ENCODE peak calls at places on chromosomes 16 and 17, in seven cellular contexts. E, O, L, P, X, C and D are unnamed samples.

GRCh38 chr17:69473801-69474170 is 59.3 kb downstream of the MAP2K6 start:
- DNase-seq in E (peak), O (no peak), L (no peak), P (no peak), X (peak), C (no peak), D (no peak)

GRCh38 chr16:69754143-69754468 is 620 bp downstream of the NOB1 start:
- DNase-seq in E (no peak), O (no peak), L (no peak), P (no peak), X (no peak), C (no peak), D (no peak)

GRCh38 chr16:22023505-22023904 is 15.6 kb downstream of the MOSMO start:
- DNase-seq in E (no peak), O (no peak), L (no peak), P (no peak), X (no peak), C (no peak), D (no peak)

GRCh38 chr17:71023631-71024030 is 854.3 kb downstream of the KCNJ2 start:
- DNase-seq in E (no peak), O (no peak), L (no peak), P (peak), X (peak), C (no peak), D (peak)

GRCh38 chr17:70773210-70773609 is 603.9 kb downstream of the KCNJ2 start:
- DNase-seq in E (no peak), O (no peak), L (no peak), P (no peak), X (peak), C (no peak), D (no peak)

GRCh38 chr16:4142268-4142667 is 26.0 kb upstream of the ADCY9 start:
- DNase-seq in E (no peak), O (peak), L (no peak), P (no peak), X (no peak), C (no peak), D (no peak)

GRCh38 chr16:79437764-79438728 is 162.5 kb downstream of the MAF start:
- DNase-seq in E (no peak), O (no peak), L (no peak), P (peak), X (no peak), C (no peak), D (no peak)

GRCh38 chr17:55053855-55054254 is 85.3 kb downstream of the STXBP4 start:
- DNase-seq in E (no peak), O (no peak), L (no peak), P (no peak), X (peak), C (no peak), D (no peak)

GRCh38 chr16:89361756-89362155 is 128.6 kb downstream of the ANKRD11 start:
- DNase-seq in E (no peak), O (no peak), L (no peak), P (no peak), X (no peak), C (no peak), D (no peak)

GRCh38 chr17:75340636-75341035 is 51.4 kb upstream of the SLC25A19 start:
- DNase-seq in E (no peak), O (no peak), L (no peak), P (no peak), X (no peak), C (no peak), D (no peak)

GRCh38 chr17:74987909-74988711 is 678 bp downstream of the CDR2L start:
- DNase-seq in E (peak), O (peak), L (peak), P (peak), X (peak), C (peak), D (no peak)

GRCh38 chr17:77323413-77324171 is 182.8 kb downstream of the SEC14L1 start:
- DNase-seq in E (peak), O (no peak), L (no peak), P (no peak), X (peak), C (no peak), D (no peak)

GRCh38 chr16:25213709-25214416 is 2.9 kb upstream of the AQP8 start:
- DNase-seq in E (no peak), O (no peak), L (no peak), P (no peak), X (no peak), C (no peak), D (no peak)

GRCh38 chr17:42361781-42362186 is 26.5 kb downstream of the STAT3 start:
- DNase-seq in E (no peak), O (peak), L (no peak), P (no peak), X (no peak), C (no peak), D (no peak)

GRCh38 chr16:87541004-87541881 is 48.4 kb upstream of the ZCCHC14 start:
- DNase-seq in E (peak), O (no peak), L (no peak), P (peak), X (peak), C (no peak), D (peak)

GRCh38 chr17:50443492-50444051 is 17.6 kb downstream of the ACSF2 start:
- DNase-seq in E (no peak), O (no peak), L (no peak), P (no peak), X (peak), C (no peak), D (no peak)

GRCh38 chr17:59825533-59826316 is 67.0 kb downstream of the TUBD1 start:
- DNase-seq in E (peak), O (peak), L (no peak), P (no peak), X (peak), C (no peak), D (no peak)

GRCh38 chr17:5344914-5345313 is 62.8 kb downstream of the RABEP1 start:
- DNase-seq in E (no peak), O (no peak), L (no peak), P (no peak), X (no peak), C (no peak), D (no peak)

GRCh38 chr17:3972281-3972731 is 8.1 kb upstream of the ATP2A3 start:
- DNase-seq in E (no peak), O (no peak), L (no peak), P (no peak), X (no peak), C (no peak), D (no peak)

GRCh38 chr17:74779948-74780400 is 3.8 kb upstream of the NAT9 start:
- DNase-seq in E (no peak), O (peak), L (peak), P (no peak), X (no peak), C (no peak), D (no peak)

GRCh38 chr16:1613240-1613639 is 1.1 kb downstream of the CRAMP1 start:
- DNase-seq in E (no peak), O (peak), L (no peak), P (peak), X (no peak), C (no peak), D (no peak)

GRCh38 chr16:79707867-79708266 is 107.3 kb upstream of the MAF start:
- DNase-seq in E (no peak), O (no peak), L (peak), P (no peak), X (peak), C (no peak), D (no peak)

GRCh38 chr16:24289301-24289700 is 33.2 kb downstream of the CACNG3 start:
- DNase-seq in E (no peak), O (no peak), L (no peak), P (no peak), X (no peak), C (no peak), D (no peak)

GRCh38 chr16:73337371-73337770 is 289.4 kb upstream of the ZFHX3 start:
- DNase-seq in E (no peak), O (no peak), L (no peak), P (no peak), X (no peak), C (no peak), D (no peak)

GRCh38 chr17:20089795-20090547 is 80.8 kb downstream of the SPECC1 start:
- DNase-seq in E (no peak), O (no peak), L (no peak), P (no peak), X (no peak), C (no peak), D (no peak)

GRCh38 chr17:77502626-77503292 is 362.0 kb downstream of the SEC14L1 start:
- DNase-seq in E (no peak), O (no peak), L (no peak), P (no peak), X (no peak), C (no peak), D (no peak)

GRCh38 chr17:79844869-79845600 is 5.8 kb upstream of the CBX4 start:
- DNase-seq in E (no peak), O (peak), L (no peak), P (peak), X (no peak), C (peak), D (no peak)